ENCODE peak calls at places on chromosomes 12 and 14, in seven cellular contexts. M, W, N, T, F, C and S are unnamed samples.

GRCh38 chr14:106850913-106851825 is 1324.8 kb downstream of the TMEM121 start:
- DNase-seq in C (no peak), T (no peak), N (no peak), F (no peak), W (no peak), M (no peak), S (no peak)

GRCh38 chr12:42670719-42671118 is 81.2 kb upstream of the PRICKLE1 start:
- DNase-seq in F (no peak), C (no peak), N (no peak), M (no peak), T (no peak), W (no peak), S (no peak)

GRCh38 chr12:4587108-4587507 is 25.1 kb downstream of the DYRK4 start:
- DNase-seq in N (no peak), M (no peak), W (no peak), T (no peak), F (no peak), C (no peak), S (no peak)

GRCh38 chr14:54599932-54600331 is 33.0 kb downstream of the SAMD4A start:
- DNase-seq in W (no peak), C (no peak), N (no peak), M (peak; percentile 30), T (no peak), F (no peak), S (no peak)

GRCh38 chr12:54431911-54432814 is 13.1 kb upstream of the ITGA5 start:
- DNase-seq in W (peak; percentile 76), M (peak; percentile 80), T (peak; percentile 88), N (no peak), F (no peak), C (no peak), S (peak; percentile 51)

GRCh38 chr12:102691773-102692555 is 211.6 kb upstream of the IGF1 start:
- DNase-seq in N (no peak), C (no peak), M (no peak), W (no peak), F (no peak), T (no peak), S (no peak)

GRCh38 chr12:115030017-115030416 is 346.0 kb upstream of the TBX3 start:
- DNase-seq in T (no peak), W (no peak), N (no peak), C (no peak), F (no peak), M (no peak), S (no peak)

GRCh38 chr14:99803803-99804202 is 10.6 kb downstream of the EML1 start:
- DNase-seq in W (no peak), T (no peak), F (no peak), M (no peak), C (no peak), N (no peak), S (no peak)

GRCh38 chr14:69619007-69619406 is 7.6 kb downstream of the SUSD6 start:
- DNase-seq in C (no peak), M (no peak), T (peak; percentile 33), W (no peak), F (no peak), N (no peak), S (no peak)

GRCh38 chr14:25007832-25008231 is 42.1 kb downstream of the STXBP6 start:
- DNase-seq in C (no peak), N (no peak), T (no peak), M (no peak), W (peak; percentile 90), F (no peak), S (peak; percentile 39)

GRCh38 chr14:93525691-93526451 is 95.1 kb downstream of the UNC79 start:
- DNase-seq in C (no peak), N (no peak), T (no peak), W (no peak), F (no peak), M (peak; percentile 10), S (no peak)

GRCh38 chr14:33509927-33510535 is 440.8 kb downstream of the EGLN3 start:
- DNase-seq in N (no peak), M (no peak), F (no peak), T (peak; percentile 18), C (no peak), W (no peak), S (no peak)

GRCh38 chr12:1877169-1877878 is 41.1 kb downstream of the CACNA2D4 start:
- DNase-seq in T (no peak), C (no peak), W (no peak), F (no peak), N (no peak), M (no peak), S (no peak)

GRCh38 chr14:61146896-61147295 is 134.2 kb downstream of the TMEM30B start:
- DNase-seq in N (no peak), M (no peak), T (no peak), C (no peak), W (no peak), F (no peak), S (no peak)

GRCh38 chr14:100051103-100051502 is 14.1 kb upstream of the EVL start:
- DNase-seq in W (no peak), N (no peak), C (no peak), M (no peak), T (no peak), F (no peak), S (no peak)

GRCh38 chr14:81523016-81523415 is 10.6 kb downstream of the SEL1L start:
- DNase-seq in N (no peak), C (no peak), M (no peak), T (no peak), W (no peak), F (no peak), S (no peak)

GRCh38 chr14:94005324-94005723 is 8.2 kb downstream of the CCDC197 start:
- DNase-seq in N (no peak), M (no peak), C (no peak), F (no peak), W (no peak), T (no peak), S (no peak)

GRCh38 chr12:120843472-120843871 is 60.7 kb downstream of the SPPL3 start:
- DNase-seq in C (no peak), F (no peak), W (no peak), M (no peak), T (no peak), N (no peak), S (no peak)
- H3K27ac ChIP-seq in C (no peak overlapping the region), F (no peak overlapping the region), W (no peak overlapping the region), M (no peak overlapping the region), T (no peak overlapping the region), N (no peak overlapping the region), S (no peak overlapping the region)

GRCh38 chr12:6944381-6945186 is 762 bp downstream of the C12orf57 start:
- DNase-seq in N (peak; percentile 83), F (peak; percentile 93), W (peak; percentile 95), T (peak; percentile 94), C (peak; percentile 59), M (peak; percentile 92), S (peak; percentile 93)

GRCh38 chr12:6942331-6942665 is 1.3 kb upstream of the RNU7-1 start:
- DNase-seq in M (no peak), F (no peak), C (no peak), N (no peak), T (peak; percentile 45), W (no peak), S (no peak)

GRCh38 chr12:6943387-6943718 is 263 bp upstream of the RNU7-1 start:
- DNase-seq in W (peak; percentile 90), T (peak; percentile 81), F (peak; percentile 97), C (peak; percentile 49), M (peak; percentile 94), N (peak; percentile 82), S (no peak)

GRCh38 chr12:6945613-6946012 is 1.8 kb downstream of the C12orf57 start:
- DNase-seq in N (no peak), C (no peak), F (no peak), W (no peak), T (no peak), M (no peak), S (no peak)

DNA sequence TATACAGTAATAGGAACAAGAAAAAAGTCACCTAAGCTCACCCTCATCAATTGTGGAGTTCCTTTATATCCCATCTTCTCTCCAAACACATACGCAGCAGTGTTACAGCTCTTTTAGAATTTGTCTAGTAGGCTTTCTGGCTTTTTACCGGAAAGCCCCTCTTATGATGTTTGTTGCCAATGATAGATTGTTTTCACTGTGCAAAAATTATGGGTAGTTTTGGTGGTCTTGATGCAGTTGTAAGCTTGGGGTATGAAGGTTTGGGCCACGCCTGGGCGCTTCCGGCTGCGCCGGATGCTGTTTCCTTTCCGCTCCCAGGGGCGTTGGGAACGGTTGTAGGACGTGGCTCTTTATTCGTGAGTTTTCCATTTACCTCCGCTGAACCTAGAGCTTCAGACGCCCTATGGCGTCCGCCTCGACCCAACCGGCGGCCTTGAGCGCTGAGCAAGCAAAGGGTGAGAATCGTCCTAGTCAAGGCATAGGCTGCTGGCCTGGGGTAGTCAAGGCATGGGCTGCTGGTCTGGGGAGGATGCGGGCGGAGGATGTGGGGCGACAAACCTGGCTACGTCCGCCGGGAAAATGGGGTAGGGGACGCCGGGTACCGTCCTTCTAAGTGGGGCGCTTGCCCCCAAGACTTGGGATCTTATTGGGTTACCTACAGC is at the start of the genes C12orf57 and RNU7-1:
- DNase-seq in M (peak; percentile 89), C (no peak), T (peak; percentile 79), F (peak; percentile 94), N (no peak), W (peak; percentile 79), S (peak; percentile 81)
- TF ChIP-seq POLR2A in M (peak; percentile 99), C (no peak), T (no peak), F (peak; percentile 99), N (peak; percentile 90), W (peak; percentile 82), S (peak; percentile 93)

DNA sequence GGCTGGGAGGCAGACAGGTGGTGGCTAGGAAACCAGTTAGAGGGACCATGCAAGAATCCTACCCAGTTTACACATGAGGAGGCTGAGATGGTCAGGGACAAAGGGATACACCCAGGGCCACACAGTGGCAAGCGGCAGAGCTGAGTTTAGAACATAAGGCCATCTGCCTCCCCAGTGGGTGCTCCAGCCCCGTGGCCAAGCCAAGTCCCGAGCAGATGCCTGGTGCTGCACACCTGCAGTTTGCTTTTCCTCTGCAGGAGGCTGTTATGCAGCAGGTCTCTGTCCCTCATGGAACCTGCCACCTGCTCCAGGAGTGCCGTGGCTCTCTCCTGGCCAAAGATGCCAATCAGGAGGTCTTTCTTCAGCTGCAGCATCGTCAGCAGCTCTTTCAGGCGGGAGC is 70.8 kb downstream of the SYNE3 start:
- DNase-seq in T (no peak), M (no peak), F (no peak), N (no peak), W (no peak), C (no peak), S (no peak)
- H3K4me3 ChIP-seq in T (no peak overlapping the region), M (no peak overlapping the region), F (no peak overlapping the region), N (no peak overlapping the region), W (no peak overlapping the region), C (no peak overlapping the region), S (no peak overlapping the region)

GRCh38 chr14:74656964-74657363 is 44.9 kb upstream of the LTBP2 start:
- DNase-seq in C (no peak), T (no peak), M (no peak), W (no peak), F (no peak), N (no peak), S (no peak)

GRCh38 chr14:74652541-74652940 is 40.5 kb upstream of the LTBP2 start:
- DNase-seq in M (no peak), F (no peak), N (no peak), W (no peak), C (no peak), T (no peak), S (no peak)

GRCh38 chr14:74655597-74656389 is 43.8 kb upstream of the LTBP2 start:
- DNase-seq in C (no peak), W (no peak), M (peak; percentile 61), N (no peak), T (no peak), F (no peak), S (no peak)

GRCh38 chr14:74653386-74654138 is 41.5 kb upstream of the LTBP2 start:
- DNase-seq in N (no peak), T (no peak), C (no peak), F (no peak), W (no peak), M (no peak), S (no peak)

GRCh38 chr14:74654931-74655330 is 42.9 kb upstream of the LTBP2 start:
- DNase-seq in N (no peak), F (no peak), T (no peak), W (no peak), C (no peak), M (no peak), S (no peak)
- H3K27ac ChIP-seq in N (peak overlapping the region; percentile 12), F (peak overlapping the region; percentile 76), T (peak overlapping the region; percentile 85), W (no peak overlapping the region), C (peak overlapping the region; percentile 68), M (peak overlapping the region; percentile 21), S (peak overlapping the region; percentile 71)